ENCODE peak calls at places on chromosomes 12 and 14, in four cellular contexts. I, J, V and O are unnamed samples.

GRCh38 chr12:132719141-132719953 is 8.7 kb downstream of the PGAM5 start:
- DNase-seq in V (no peak), I (no peak), J (no peak), O (no peak)

GRCh38 chr12:87728936-87729593 is 300.1 kb downstream of the C12orf50 start:
- DNase-seq in J (no peak), I (no peak), V (no peak), O (no peak)

GRCh38 chr14:71150737-71151136 is 243.5 kb downstream of the PCNX1 start:
- DNase-seq in V (no peak), J (no peak), I (no peak), O (no peak)

GRCh38 chr12:77608157-77608755 is 222.4 kb upstream of the NAV3 start:
- DNase-seq in V (no peak), I (no peak), J (no peak), O (no peak)

GRCh38 chr12:44876554-44877275 is 600 bp upstream of the NELL2 start:
- DNase-seq in J (no peak), I (no peak), V (peak), O (peak)

GRCh38 chr12:53453953-53454640 is 2.2 kb downstream of the PCBP2 start:
- DNase-seq in J (no peak), V (no peak), I (no peak), O (no peak)

GRCh38 chr14:64676410-64677008 is 27.7 kb upstream of the PLEKHG3 start:
- DNase-seq in J (no peak), I (no peak), V (no peak), O (no peak)

GRCh38 chr12:64730585-64730964 is 28.6 kb downstream of the GNS start:
- DNase-seq in J (no peak), I (no peak), V (no peak), O (peak)

GRCh38 chr12:28866296-28866695 is 282.8 kb upstream of the FAR2 start:
- DNase-seq in J (no peak), V (no peak), I (no peak), O (no peak)

GRCh38 chr14:106579084-106579483 is 1052.7 kb downstream of the TMEM121 start:
- DNase-seq in I (no peak), V (no peak), J (no peak), O (no peak)

GRCh38 chr12:5173511-5174011 is 129.9 kb downstream of the KCNA5 start:
- DNase-seq in V (no peak), J (peak), I (no peak), O (no peak)

GRCh38 chr12:39467432-39467870 is 24.5 kb upstream of the KIF21A start:
- DNase-seq in V (no peak), I (no peak), J (no peak), O (no peak)

GRCh38 chr14:57182760-57183503 is 85.8 kb downstream of the EXOC5 start:
- DNase-seq in V (peak), J (peak), I (peak), O (peak)

GRCh38 chr14:23300687-23301223 is 1.9 kb downstream of the PPP1R3E start:
- DNase-seq in I (peak), J (no peak), V (peak), O (no peak)

GRCh38 chr12:104197264-104197663 is 18.3 kb upstream of the TXNRD1 start:
- DNase-seq in I (no peak), J (no peak), V (no peak), O (no peak)

GRCh38 chr14:59161571-59162175 is 26.8 kb upstream of the DAAM1 start:
- DNase-seq in V (no peak), I (peak), J (peak), O (no peak)

GRCh38 chr12:39401459-39401858 is 41.5 kb downstream of the KIF21A start:
- DNase-seq in I (no peak), J (no peak), V (no peak), O (no peak)

GRCh38 chr12:116078396-116078795 is 199.1 kb downstream of the MED13L start:
- DNase-seq in I (no peak), V (no peak), J (no peak), O (no peak)

GRCh38 chr12:116075251-116075650 is 202.2 kb downstream of the MED13L start:
- DNase-seq in V (no peak), I (no peak), J (no peak), O (no peak)

GRCh38 chr12:116077431-116077830 is 200.1 kb downstream of the MED13L start:
- DNase-seq in J (no peak), I (no peak), V (no peak), O (no peak)

GRCh38 chr12:116076399-116076798 is 201.1 kb downstream of the MED13L start:
- DNase-seq in I (no peak), V (no peak), J (no peak), O (no peak)

GRCh38 chr12:116080415-116080814 is 197.1 kb downstream of the MED13L start:
- DNase-seq in I (no peak), V (no peak), J (no peak), O (no peak)
- TF ChIP-seq ELF1 in I (no peak), V (no peak), J (no peak), O (no peak)

GRCh38 chr14:93056840-93057585 is 58.7 kb downstream of the ITPK1 start:
- DNase-seq in I (peak), J (no peak), V (no peak), O (no peak)
- TF ChIP-seq ELF1 in I (no peak), J (no peak), V (no peak), O (no peak)

GRCh38 chr14:91573894-91574837 is 64.1 kb upstream of the PPP4R3A start:
- DNase-seq in J (peak), I (no peak), V (no peak), O (peak)
- TF ChIP-seq ELF1 in J (no peak), I (no peak), V (no peak), O (no peak)

DNA sequence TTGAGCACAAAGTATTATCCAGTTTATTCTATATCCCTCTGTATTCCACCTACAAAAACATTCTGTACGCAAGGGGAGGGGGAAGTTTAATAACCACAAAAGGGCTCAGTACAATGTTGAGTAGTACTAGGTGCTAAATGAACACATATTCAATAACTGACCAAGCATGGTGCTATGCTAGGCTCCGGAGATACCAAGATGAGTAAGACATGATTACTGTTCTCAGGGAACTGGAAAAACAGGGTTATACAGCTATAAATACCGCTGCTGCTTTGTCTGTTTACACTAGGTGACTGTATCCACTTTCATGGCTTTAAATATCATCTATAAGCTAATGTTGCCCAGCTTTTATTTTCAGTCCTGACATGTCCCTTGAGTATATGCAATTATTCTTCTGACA is 135.8 kb downstream of the INSM2 start:
- DNase-seq in V (no peak), I (no peak), J (peak), O (no peak)
- TF ChIP-seq ELF1 in V (no peak), I (no peak), J (no peak), O (no peak)

GRCh38 chr14:60294670-60295069 is 45.6 kb downstream of the PPM1A start:
- DNase-seq in J (no peak), I (no peak), V (no peak), O (no peak)
- TF ChIP-seq ELF1 in J (no peak), I (no peak), V (no peak), O (no peak)

DNA sequence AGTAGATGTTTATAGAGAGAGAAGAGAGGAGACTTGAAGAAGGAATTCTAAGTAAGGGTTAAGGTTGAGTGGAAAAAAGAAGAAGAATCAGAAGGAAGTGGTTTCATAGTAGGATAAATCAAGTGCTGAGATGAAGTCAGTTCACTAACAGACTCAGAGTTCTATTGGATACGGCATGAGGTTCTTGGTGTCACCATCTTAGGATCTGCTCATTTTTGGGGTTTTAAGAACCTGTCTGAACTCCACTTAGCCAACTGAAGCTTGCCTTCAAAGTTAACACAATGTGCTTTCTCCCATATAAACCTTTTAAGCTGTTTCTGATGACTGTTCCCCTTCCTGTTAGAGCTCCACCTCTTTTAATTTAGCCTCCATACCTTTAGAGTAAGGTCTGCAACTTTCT is 152.6 kb downstream of the PRKCH start:
- DNase-seq in I (no peak), V (no peak), J (no peak), O (no peak)
- TF ChIP-seq ELF1 in I (no peak), V (no peak), J (no peak), O (no peak)

DNA sequence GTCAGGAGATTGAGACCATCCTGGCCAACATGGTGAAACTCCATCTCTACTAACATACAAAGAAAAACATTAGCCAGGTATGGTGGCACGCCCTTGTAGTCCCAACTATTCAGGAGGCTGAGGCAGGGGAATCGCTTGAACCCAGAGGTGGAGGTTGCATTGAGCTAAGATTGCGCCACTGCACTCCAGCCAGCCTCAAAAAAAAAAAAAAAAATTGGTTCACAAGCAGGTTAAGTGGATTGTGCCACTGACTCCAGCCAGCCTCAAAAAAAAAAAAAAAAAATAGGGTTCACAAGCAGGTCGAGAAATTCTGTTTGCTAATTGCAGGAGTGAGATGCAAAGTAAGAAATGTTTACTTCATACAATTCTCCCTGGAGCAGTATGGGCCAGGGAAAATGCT is 6.1 kb downstream of the EDDM3B start:
- DNase-seq in I (no peak), V (no peak), J (no peak), O (no peak)
- TF ChIP-seq ELF1 in I (no peak), V (no peak), J (no peak), O (no peak)

GRCh38 chr14:68694516-68695235 is 98.2 kb downstream of the ZFP36L1 start:
- DNase-seq in I (no peak), V (no peak), J (no peak), O (no peak)

GRCh38 chr14:68693926-68694325 is 98.9 kb downstream of the ZFP36L1 start:
- DNase-seq in J (no peak), I (no peak), V (no peak), O (no peak)

GRCh38 chr14:68691031-68691864 is 101.6 kb downstream of the ZFP36L1 start:
- DNase-seq in J (no peak), V (no peak), I (no peak), O (peak)

GRCh38 chr14:68692216-68692615 is 100.7 kb downstream of the ZFP36L1 start:
- DNase-seq in I (no peak), J (no peak), V (no peak), O (no peak)

GRCh38 chr14:68692916-68693771 is 99.7 kb downstream of the ZFP36L1 start:
- DNase-seq in V (no peak), J (no peak), I (no peak), O (no peak)
- TF ChIP-seq ELF1 in V (no peak), J (no peak), I (no peak), O (no peak)

GRCh38 chr12:20588057-20588456 is 107.1 kb upstream of the SLCO1C1 start:
- DNase-seq in J (no peak), I (no peak), V (no peak), O (peak)
- TF ChIP-seq ELF1 in J (no peak), I (no peak), V (no peak), O (no peak)

DNA sequence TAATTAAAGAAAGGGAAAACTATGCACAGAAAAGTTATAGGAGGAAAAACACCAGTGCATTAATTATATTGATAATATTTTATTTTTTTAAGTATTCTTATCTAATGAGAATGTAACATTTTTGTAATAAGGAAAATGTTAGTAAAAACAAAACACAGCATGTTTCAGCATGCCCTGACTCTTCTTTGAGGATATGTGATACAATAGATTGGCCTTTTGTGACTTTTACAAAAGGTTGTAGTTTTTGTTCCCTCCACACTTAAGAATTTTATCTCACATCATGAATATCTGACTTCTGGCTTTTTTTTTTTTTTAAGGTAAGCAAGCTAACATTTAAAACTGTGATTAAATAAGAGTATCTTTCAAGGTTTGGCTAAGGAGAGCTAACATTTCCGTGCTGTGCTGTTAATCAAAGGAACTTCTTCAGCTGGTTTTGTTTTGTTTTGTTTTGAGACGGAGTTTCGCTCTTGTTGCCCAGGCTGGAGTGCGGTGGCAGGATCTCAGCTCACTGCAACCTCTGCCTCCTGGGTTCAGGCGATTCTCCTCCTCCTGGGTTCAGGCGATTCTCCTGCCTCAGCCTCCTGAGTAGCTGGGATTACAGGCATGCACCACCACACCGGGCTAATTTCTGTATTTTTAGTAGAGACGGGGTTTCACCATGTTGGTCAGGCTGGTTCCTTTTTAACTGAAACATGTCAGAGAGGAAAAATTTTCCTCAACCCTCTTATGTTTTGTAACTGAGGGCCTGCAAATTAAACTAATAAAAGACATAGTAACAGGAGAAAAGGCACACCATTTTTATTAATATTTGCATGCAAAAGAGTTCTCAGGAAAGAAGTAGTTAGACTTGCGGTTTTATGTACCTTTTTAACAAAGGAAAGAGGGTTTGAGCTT is 30.7 kb upstream of the RESF1 start:
- DNase-seq in I (no peak), J (no peak), V (no peak), O (no peak)
- TF ChIP-seq ELF1 in I (no peak), J (no peak), V (no peak), O (no peak)